ENCODE peak calls at places on chromosome 21, in ten cellular contexts. A is uterus; Z is body of pancreas; Y is IMR-90; L is CD8-positive, alpha-beta memory T cell; I is GM23338; R is stomach; G is K562; B is tibial nerve; K is endodermal cell. P is an unnamed sample.

GRCh38 chr21:20721151-20721550 is 277.1 kb upstream of the NCAM2 start:
- DNase-seq in G (no peak), I (no peak), K (no peak), Z (no peak), Y (no peak), L (no peak), R (no peak), A (no peak), B (no peak), P (no peak)

GRCh38 chr21:27570306-27570868 is 603.5 kb upstream of the ADAMTS5 start:
- DNase-seq in Z (peak; percentile 37), B (peak; percentile 39), Y (peak; percentile 94), K (no peak), R (peak; percentile 25), G (no peak), L (no peak), I (no peak), A (peak; percentile 42), P (no peak)

GRCh38 chr21:26112127-26112742 is 58.3 kb downstream of the APP start:
- DNase-seq in L (no peak), I (no peak), K (no peak), B (no peak), R (no peak), Y (no peak), Z (no peak), A (no peak), G (no peak), P (no peak)

GRCh38 chr21:42846221-42846620 is 33.1 kb downstream of the WDR4 start:
- DNase-seq in B (peak; percentile 8), A (no peak), Y (no peak), Z (no peak), R (no peak), I (no peak), G (no peak), L (no peak), K (no peak), P (no peak)

GRCh38 chr21:26641062-26641461 is 68.0 kb upstream of the CYYR1 start:
- DNase-seq in G (no peak), Z (no peak), R (no peak), B (no peak), I (no peak), K (no peak), Y (no peak), L (no peak), A (no peak), P (no peak)

GRCh38 chr21:33643658-33644311 is 1.5 kb downstream of the ITSN1 start:
- DNase-seq in Y (no peak), L (no peak), B (no peak), I (peak; percentile 27), G (no peak), A (no peak), R (no peak), K (peak; percentile 54), Z (no peak), P (no peak)

GRCh38 chr21:28916150-28916893 is 76.4 kb downstream of the LTN1 start:
- DNase-seq in A (no peak), I (no peak), Y (no peak), R (no peak), G (no peak), B (no peak), K (no peak), L (no peak), Z (no peak), P (no peak)

GRCh38 chr21:26761174-26761915 is 83.9 kb downstream of the ADAMTS1 start:
- DNase-seq in G (no peak), A (no peak), R (no peak), K (no peak), Z (no peak), I (no peak), Y (no peak), L (no peak), B (no peak), P (no peak)

GRCh38 chr21:44939532-44940115 is at the start of gene SLX9:
- DNase-seq in Z (peak; percentile 82), R (peak; percentile 83), B (no peak), I (peak; percentile 91), Y (peak; percentile 73), G (peak; percentile 96), K (peak; percentile 92), A (peak; percentile 79), L (peak; percentile 71), P (no peak)

GRCh38 chr21:25931791-25932190 is 197.0 kb downstream of the GABPA start:
- DNase-seq in Y (no peak), G (no peak), A (no peak), Z (no peak), L (no peak), K (no peak), B (no peak), I (no peak), R (no peak), P (no peak)

GRCh38 chr21:21200103-21200938 is 202.1 kb downstream of the NCAM2 start:
- DNase-seq in K (no peak), B (peak; percentile 14), R (no peak), G (peak; percentile 79), I (no peak), Z (peak; percentile 12), A (peak; percentile 28), Y (peak; percentile 99), L (no peak), P (no peak)

GRCh38 chr21:41933259-41934079 is 20.3 kb downstream of the C2CD2 start:
- DNase-seq in G (no peak), Y (peak; percentile 56), Z (no peak), R (no peak), B (no peak), A (no peak), L (no peak), K (no peak), I (no peak), P (no peak)

GRCh38 chr21:39004776-39005605 is 178.3 kb downstream of the PSMG1 start:
- DNase-seq in Z (no peak), A (peak; percentile 52), R (peak; percentile 35), Y (peak; percentile 26), B (no peak), L (no peak), K (peak; percentile 60), G (peak; percentile 25), I (no peak), P (no peak)

GRCh38 chr21:46298083-46298412 is 11.9 kb downstream of the YBEY start:
- DNase-seq in A (no peak), R (no peak), I (no peak), Y (no peak), Z (no peak), K (no peak), B (no peak), L (no peak), G (no peak), P (no peak)

GRCh38 chr21:46069719-46070279 is 28.1 kb upstream of the COL6A2 start:
- DNase-seq in G (no peak), L (no peak), I (no peak), Z (no peak), K (peak; percentile 26), R (no peak), Y (no peak), B (no peak), A (no peak), P (no peak)

DNA sequence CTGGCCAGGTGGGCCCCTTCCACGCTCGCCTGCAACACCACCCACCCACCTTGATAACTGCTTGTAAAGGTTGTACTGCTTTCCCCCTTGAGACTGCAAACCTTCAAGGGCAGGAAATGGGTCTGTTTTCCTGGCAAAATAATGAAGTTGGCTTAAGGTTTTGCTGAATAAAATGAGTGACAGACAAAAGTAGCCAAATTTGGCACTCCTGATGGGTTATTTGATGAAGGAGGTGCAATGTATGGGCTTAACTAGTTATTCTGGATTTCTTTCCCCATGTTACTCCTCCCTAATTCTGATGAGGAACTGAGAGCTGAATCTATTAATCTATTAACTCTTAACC is 14.6 kb upstream of the HLCS start:
- DNase-seq in Z (no peak), Y (no peak), B (no peak), I (no peak), R (no peak), A (no peak), K (no peak), G (no peak), L (no peak), P (no peak)
- H3K4me3 ChIP-seq in Z (no peak overlapping the region), Y (no peak overlapping the region), B (no peak overlapping the region), I (peak overlapping the region; percentile 62), R (peak overlapping the region; percentile 50), A (no peak overlapping the region), K (peak overlapping the region; percentile 69), G (no peak overlapping the region), L (peak overlapping the region; percentile 1), P (peak overlapping the region; percentile 54)

GRCh38 chr21:15498455-15498854 is 231.3 kb upstream of the USP25 start:
- DNase-seq in Y (no peak), B (no peak), I (no peak), Z (no peak), A (no peak), L (no peak), K (no peak), G (no peak), R (no peak), P (no peak)
- H3K4me1 ChIP-seq in Y (no peaks in the 10 kb centered on the region), B (no peaks in the 10 kb centered on the region), I (no peaks in the 10 kb centered on the region), Z (no peaks in the 10 kb centered on the region), A (no peaks in the 10 kb centered on the region), L (no peaks in the 10 kb centered on the region), K (no peaks in the 10 kb centered on the region), G (no peaks in the 10 kb centered on the region), R (no peaks in the 10 kb centered on the region), P (no peaks in the 10 kb centered on the region)

DNA sequence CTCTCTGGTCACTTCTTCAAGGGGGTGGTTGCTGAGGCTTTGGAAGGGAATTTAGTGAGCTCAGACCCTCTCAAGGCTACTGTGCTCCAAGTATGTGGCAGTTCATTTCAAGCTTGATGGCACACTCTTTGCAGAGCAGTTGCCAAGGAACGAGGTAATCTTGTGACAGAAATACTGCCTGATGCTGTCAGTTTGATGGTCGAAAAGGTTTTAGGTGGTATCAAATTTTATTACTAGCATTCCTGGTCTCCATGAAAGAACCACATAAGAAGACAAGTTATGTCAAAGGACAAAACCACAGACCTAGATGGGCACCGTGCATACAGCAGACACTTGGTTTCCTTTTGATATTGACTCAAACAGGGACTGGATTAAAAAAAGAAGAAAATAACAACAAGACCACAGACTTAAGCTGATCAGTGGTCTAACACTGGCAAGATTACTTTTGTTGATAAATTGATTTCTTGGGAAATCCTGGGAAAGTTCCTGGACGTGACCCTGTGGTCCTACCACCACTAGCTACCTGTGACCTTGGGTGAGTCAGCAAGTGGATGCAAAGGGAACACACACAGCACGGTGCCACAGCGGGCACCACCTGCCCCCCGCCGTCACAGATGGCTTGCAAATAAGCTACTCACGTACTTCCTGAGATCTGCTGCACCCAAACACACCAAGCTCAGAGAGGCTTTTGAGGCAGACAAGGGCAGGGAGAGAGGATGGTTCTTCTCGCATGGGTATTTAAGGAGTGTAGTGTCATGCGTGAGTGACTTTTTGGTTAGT is 12.8 kb downstream of the CFAP298 start:
- DNase-seq in B (no peak), G (no peak), R (no peak), K (no peak), Z (peak; percentile 16), I (no peak), L (no peak), A (no peak), Y (no peak), P (no peak)
- H3K27ac ChIP-seq in B (no peak overlapping the region), G (no peak overlapping the region), R (no peak overlapping the region), K (no peak overlapping the region), Z (no peak overlapping the region), I (no peak overlapping the region), L (no peak overlapping the region), A (no peak overlapping the region), Y (no peak overlapping the region), P (no peak overlapping the region)

DNA sequence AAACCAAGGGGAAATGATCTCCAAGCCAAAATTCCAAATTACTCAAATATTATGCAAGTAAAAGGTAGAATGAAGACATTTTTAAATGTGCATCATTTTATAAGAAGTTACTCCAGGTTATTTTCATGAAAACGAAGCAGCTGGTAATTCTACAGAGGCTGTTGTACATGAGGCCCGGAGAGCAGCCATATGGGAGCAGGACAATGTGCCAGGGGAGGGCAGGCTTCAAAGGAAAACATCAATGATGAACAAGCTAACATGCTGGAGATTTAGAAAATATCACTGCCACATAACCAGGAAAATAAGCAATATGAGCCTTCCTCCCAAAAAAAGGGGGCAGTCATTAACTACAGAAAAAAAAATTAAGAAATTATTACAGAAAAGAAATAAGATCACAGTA is 109.1 kb downstream of the TIAM1 start:
- DNase-seq in I (no peak), B (no peak), Z (no peak), G (no peak), A (no peak), K (no peak), R (no peak), L (no peak), Y (no peak), P (no peak)
- H3K4me3 ChIP-seq in I (no peak overlapping the region), B (no peak overlapping the region), Z (no peak overlapping the region), G (no peak overlapping the region), A (no peak overlapping the region), K (no peak overlapping the region), R (no peak overlapping the region), L (no peak overlapping the region), Y (no peak overlapping the region), P (no peak overlapping the region)